ENCODE peak calls at places on chromosomes 13 and 19, in five cellular contexts. One of them, this sample, is unnamed.

GRCh38 chr13:74715718-74716117 is 581.5 kb upstream of the KLF12 start:
- DNase-seq in CD8-positive, alpha-beta memory T cell: no peak
- DNase-seq in uterus: no peak
- DNase-seq in LoVo: no peak
- DNase-seq in stimulated activated CD4-positive, alpha-beta T cell treated with anti-CD3 and anti-CD28 coated beads, Interleukin-4, amount 100 ng/mL, for 4 hours: no peak
- DNase-seq in this sample: no peak

GRCh38 chr13:106083620-106084350 is 451.7 kb downstream of the EFNB2 start:
- DNase-seq in CD8-positive, alpha-beta memory T cell: no peak
- DNase-seq in uterus: no peak
- DNase-seq in stimulated activated CD4-positive, alpha-beta T cell treated with anti-CD3 and anti-CD28 coated beads, Interleukin-4, amount 100 ng/mL, for 4 hours: no peak
- DNase-seq in LoVo: no peak
- DNase-seq in this sample: no peak

GRCh38 chr19:2561895-2562294 is 86.0 kb downstream of the GADD45B start:
- DNase-seq in uterus: no peak
- DNase-seq in CD8-positive, alpha-beta memory T cell: peak
- DNase-seq in LoVo: no peak
- DNase-seq in stimulated activated CD4-positive, alpha-beta T cell treated with anti-CD3 and anti-CD28 coated beads, Interleukin-4, amount 100 ng/mL, for 4 hours: peak
- DNase-seq in this sample: peak

GRCh38 chr19:7522923-7523667 is 671 bp downstream of the MCOLN1 start:
- DNase-seq in CD8-positive, alpha-beta memory T cell: no peak
- DNase-seq in uterus: no peak
- DNase-seq in LoVo: no peak
- DNase-seq in stimulated activated CD4-positive, alpha-beta T cell treated with anti-CD3 and anti-CD28 coated beads, Interleukin-4, amount 100 ng/mL, for 4 hours: no peak
- DNase-seq in this sample: no peak

GRCh38 chr13:49292742-49293498 is 45.2 kb downstream of the CDADC1 start:
- DNase-seq in stimulated activated CD4-positive, alpha-beta T cell treated with anti-CD3 and anti-CD28 coated beads, Interleukin-4, amount 100 ng/mL, for 4 hours: no peak
- DNase-seq in uterus: no peak
- DNase-seq in LoVo: no peak
- DNase-seq in CD8-positive, alpha-beta memory T cell: no peak
- DNase-seq in this sample: no peak

GRCh38 chr19:18865973-18866799 is 29.8 kb downstream of the CERS1 start:
- DNase-seq in uterus: peak
- DNase-seq in stimulated activated CD4-positive, alpha-beta T cell treated with anti-CD3 and anti-CD28 coated beads, Interleukin-4, amount 100 ng/mL, for 4 hours: peak
- DNase-seq in LoVo: peak
- DNase-seq in CD8-positive, alpha-beta memory T cell: peak
- DNase-seq in this sample: peak

GRCh38 chr13:41767801-41768200 is 193.1 kb downstream of the VWA8 start:
- DNase-seq in CD8-positive, alpha-beta memory T cell: no peak
- DNase-seq in LoVo: no peak
- DNase-seq in stimulated activated CD4-positive, alpha-beta T cell treated with anti-CD3 and anti-CD28 coated beads, Interleukin-4, amount 100 ng/mL, for 4 hours: no peak
- DNase-seq in uterus: no peak
- DNase-seq in this sample: no peak

GRCh38 chr19:39325778-39326680 is 5.4 kb upstream of the LRFN1 start:
- DNase-seq in CD8-positive, alpha-beta memory T cell: no peak
- DNase-seq in stimulated activated CD4-positive, alpha-beta T cell treated with anti-CD3 and anti-CD28 coated beads, Interleukin-4, amount 100 ng/mL, for 4 hours: no peak
- DNase-seq in uterus: no peak
- DNase-seq in LoVo: no peak
- DNase-seq in this sample: no peak

GRCh38 chr19:1430201-1430621 is 8.0 kb upstream of the RPS15 start:
- DNase-seq in uterus: no peak
- DNase-seq in CD8-positive, alpha-beta memory T cell: no peak
- DNase-seq in LoVo: no peak
- DNase-seq in stimulated activated CD4-positive, alpha-beta T cell treated with anti-CD3 and anti-CD28 coated beads, Interleukin-4, amount 100 ng/mL, for 4 hours: no peak
- DNase-seq in this sample: no peak

GRCh38 chr19:32124585-32124984 is 220.8 kb upstream of the ZNF507 start:
- DNase-seq in uterus: no peak
- DNase-seq in CD8-positive, alpha-beta memory T cell: no peak
- DNase-seq in LoVo: no peak
- DNase-seq in stimulated activated CD4-positive, alpha-beta T cell treated with anti-CD3 and anti-CD28 coated beads, Interleukin-4, amount 100 ng/mL, for 4 hours: no peak
- DNase-seq in this sample: no peak

GRCh38 chr19:50565984-50566903 is 2.0 kb downstream of the LRRC4B start:
- DNase-seq in LoVo: no peak
- DNase-seq in CD8-positive, alpha-beta memory T cell: no peak
- DNase-seq in stimulated activated CD4-positive, alpha-beta T cell treated with anti-CD3 and anti-CD28 coated beads, Interleukin-4, amount 100 ng/mL, for 4 hours: peak
- DNase-seq in uterus: no peak
- DNase-seq in this sample: no peak

GRCh38 chr13:43786766-43787517 is at the start of gene ENOX1:
- DNase-seq in uterus: peak
- DNase-seq in stimulated activated CD4-positive, alpha-beta T cell treated with anti-CD3 and anti-CD28 coated beads, Interleukin-4, amount 100 ng/mL, for 4 hours: peak
- DNase-seq in LoVo: no peak
- DNase-seq in CD8-positive, alpha-beta memory T cell: no peak
- DNase-seq in this sample: no peak